ENCODE peak calls at places on chromosomes 7 and 10, in five cellular contexts. One of them, this sample, is unnamed.

GRCh38 chr7:115227473-115228235 is 305.8 kb downstream of the MDFIC start:
- DNase-seq in EL: no peak
- DNase-seq in NCI-H345: no peak
- DNase-seq in GM12892: no peak
- DNase-seq in cardiac fibroblast: no peak
- DNase-seq in this sample: no peak

GRCh38 chr10:86170255-86171153 is 196.1 kb downstream of the GRID1 start:
- DNase-seq in NCI-H345: no peak
- DNase-seq in EL: no peak
- DNase-seq in GM12892: no peak
- DNase-seq in cardiac fibroblast: no peak
- DNase-seq in this sample: no peak

GRCh38 chr10:29471483-29471859 is 163.3 kb downstream of the SVIL start:
- DNase-seq in NCI-H345: no peak
- DNase-seq in cardiac fibroblast: peak; percentile 73
- DNase-seq in GM12892: no peak
- DNase-seq in EL: peak; percentile 85
- DNase-seq in this sample: peak; percentile 47

GRCh38 chr7:35398518-35398917 is 144.6 kb upstream of the TBX20 start:
- DNase-seq in EL: no peak
- DNase-seq in NCI-H345: no peak
- DNase-seq in GM12892: no peak
- DNase-seq in cardiac fibroblast: no peak
- DNase-seq in this sample: no peak

GRCh38 chr10:24128066-24128751 is 80.7 kb upstream of the KIAA1217 start:
- DNase-seq in NCI-H345: no peak
- DNase-seq in cardiac fibroblast: no peak
- DNase-seq in GM12892: no peak
- DNase-seq in EL: no peak
- DNase-seq in this sample: no peak

GRCh38 chr7:8440670-8441069 is 7.3 kb downstream of the NXPH1 start:
- DNase-seq in EL: no peak
- DNase-seq in GM12892: no peak
- DNase-seq in cardiac fibroblast: no peak
- DNase-seq in NCI-H345: no peak
- DNase-seq in this sample: no peak

GRCh38 chr10:57593983-57594573 is 673.6 kb downstream of the IPMK start:
- DNase-seq in NCI-H345: no peak
- DNase-seq in EL: no peak
- DNase-seq in cardiac fibroblast: no peak
- DNase-seq in GM12892: no peak
- DNase-seq in this sample: no peak

GRCh38 chr7:26723140-26723539 is 141.2 kb downstream of the SKAP2 start:
- DNase-seq in EL: no peak
- DNase-seq in cardiac fibroblast: no peak
- DNase-seq in NCI-H345: no peak
- DNase-seq in GM12892: no peak
- DNase-seq in this sample: no peak

GRCh38 chr7:107147464-107148214 is 21.2 kb upstream of the HBP1 start:
- DNase-seq in NCI-H345: no peak
- DNase-seq in EL: peak; percentile 42
- DNase-seq in cardiac fibroblast: peak; percentile 58
- DNase-seq in GM12892: no peak
- DNase-seq in this sample: peak; percentile 62

GRCh38 chr10:87976101-87976743 is 112.8 kb downstream of the PTEN start:
- DNase-seq in EL: peak; percentile 30
- DNase-seq in NCI-H345: no peak
- DNase-seq in cardiac fibroblast: peak; percentile 29
- DNase-seq in GM12892: no peak
- DNase-seq in this sample: peak; percentile 48